ENCODE peak calls at places on chromosomes 5 and 9, in six cellular contexts. P, I, G, S, W and Y are unnamed samples.

GRCh38 chr9:123775885-123776284 is 154.0 kb downstream of the DENND1A start:
- DNase-seq in G (no peak), I (no peak), S (no peak), P (peak), W (no peak), Y (no peak)

GRCh38 chr9:99559776-99560175 is 261.9 kb upstream of the NR4A3 start:
- DNase-seq in G (no peak), S (no peak), I (no peak), W (no peak), P (no peak), Y (no peak)

GRCh38 chr9:89482056-89482784 is 15.7 kb downstream of the SEMA4D start:
- DNase-seq in W (no peak), P (no peak), I (no peak), G (no peak), S (no peak), Y (no peak)

GRCh38 chr5:138964547-138965174 is 89.5 kb upstream of the LRRTM2 start:
- DNase-seq in P (no peak), W (peak), I (no peak), G (no peak), S (no peak), Y (no peak)

GRCh38 chr5:102649731-102650130 is 105.4 kb upstream of the PAM start:
- DNase-seq in P (no peak), I (no peak), W (no peak), G (no peak), S (no peak), Y (no peak)

GRCh38 chr5:112388739-112389138 is 30.3 kb downstream of the EPB41L4A start:
- DNase-seq in S (no peak), I (no peak), W (no peak), P (no peak), G (no peak), Y (no peak)

GRCh38 chr5:1524799-1525623 is 1.3 kb upstream of the LPCAT1 start:
- DNase-seq in W (no peak), I (no peak), P (no peak), G (no peak), S (peak), Y (no peak)

GRCh38 chr5:75052461-75053285 is at the start of gene GCNT4:
- DNase-seq in S (peak), P (peak), W (peak), I (peak), G (peak), Y (peak)

GRCh38 chr5:74633710-74634109 is 6.8 kb downstream of the ENC1 start:
- DNase-seq in S (no peak), W (no peak), I (no peak), G (no peak), P (no peak), Y (no peak)

GRCh38 chr9:120931278-120932085 is 4.9 kb upstream of the TRAF1 start:
- DNase-seq in S (no peak), W (no peak), I (peak), G (peak), P (no peak), Y (peak)

GRCh38 chr9:107933042-107933441 is 443.5 kb upstream of the KLF4 start:
- DNase-seq in G (peak), S (no peak), I (peak), P (no peak), W (no peak), Y (peak)

GRCh38 chr9:90827181-90827866 is 25.7 kb downstream of the SYK start:
- DNase-seq in S (peak), I (no peak), P (no peak), G (peak), W (no peak), Y (no peak)

GRCh38 chr5:19734706-19735240 is 253.2 kb downstream of the CDH18 start:
- DNase-seq in P (peak), W (no peak), I (no peak), G (peak), S (no peak), Y (no peak)

GRCh38 chr5:172775326-172776234 is 4.6 kb upstream of the DUSP1 start:
- DNase-seq in I (peak), G (peak), S (no peak), P (peak), W (no peak), Y (peak)

GRCh38 chr9:115913666-115914065 is 239.9 kb upstream of the PAPPA start:
- DNase-seq in W (no peak), G (no peak), P (no peak), I (peak), S (no peak), Y (peak)

GRCh38 chr5:147616401-147616800 is 106.5 kb upstream of the DPYSL3 start:
- DNase-seq in G (no peak), S (no peak), I (no peak), P (no peak), W (no peak), Y (peak)

GRCh38 chr5:55308254-55308836 is 556 bp downstream of the MTREX start:
- DNase-seq in I (peak), S (no peak), P (peak), W (peak), G (peak), Y (peak)

GRCh38 chr9:80233102-80233843 is 661.5 kb downstream of the TLE4 start:
- DNase-seq in P (peak), I (no peak), W (no peak), G (no peak), S (no peak), Y (no peak)

GRCh38 chr9:73269430-73270101 is 117.9 kb downstream of the ANXA1 start:
- DNase-seq in S (no peak), G (peak), P (peak), W (no peak), I (peak), Y (peak)

GRCh38 chr5:129063483-129064136 is 30.9 kb upstream of the ISOC1 start:
- DNase-seq in I (no peak), W (no peak), P (no peak), S (no peak), G (no peak), Y (no peak)

GRCh38 chr9:121944741-121945191 is 148.3 kb downstream of the TTLL11 start:
- DNase-seq in I (peak), W (no peak), P (no peak), G (peak), S (no peak), Y (peak)

GRCh38 chr9:97076238-97076637 is 37.3 kb upstream of the CTSV start:
- DNase-seq in G (no peak), P (no peak), I (no peak), W (no peak), S (peak), Y (no peak)

GRCh38 chr9:121350993-121351561 is 19.0 kb downstream of the STOM start:
- DNase-seq in S (no peak), W (no peak), I (peak), P (no peak), G (peak), Y (peak)

GRCh38 chr9:120394058-120394669 is 185.8 kb downstream of the CDK5RAP2 start:
- DNase-seq in S (no peak), I (peak), W (no peak), G (no peak), P (no peak), Y (peak)

GRCh38 chr9:95785209-95785608 is 90.3 kb upstream of the ERCC6L2 start:
- DNase-seq in S (peak), I (peak), W (no peak), G (no peak), P (no peak), Y (peak)

GRCh38 chr9:73023025-73023541 is 70.2 kb upstream of the ALDH1A1 start:
- DNase-seq in W (peak), G (peak), I (peak), P (peak), S (peak), Y (peak)

GRCh38 chr9:14258156-14258555 is 55.8 kb downstream of the NFIB start:
- DNase-seq in G (no peak), P (no peak), W (no peak), I (no peak), S (no peak), Y (no peak)

GRCh38 chr5:231661-232060 is 13.5 kb downstream of the SDHA start:
- DNase-seq in G (no peak), P (no peak), S (no peak), W (no peak), I (no peak), Y (no peak)

GRCh38 chr9:123028973-123029372 is 4.5 kb upstream of the GPR21 start:
- DNase-seq in I (no peak), G (no peak), W (no peak), P (no peak), S (no peak), Y (no peak)

GRCh38 chr9:82035332-82035731 is 46.8 kb downstream of the SPATA31D1 start:
- DNase-seq in P (no peak), G (no peak), S (no peak), W (no peak), I (peak), Y (peak)

GRCh38 chr5:124649548-124650501 is 96.6 kb downstream of the ZNF608 start:
- DNase-seq in I (peak), P (no peak), W (no peak), G (peak), S (no peak), Y (peak)

GRCh38 chr9:26748449-26749058 is 144.0 kb downstream of the CAAP1 start:
- DNase-seq in S (no peak), I (no peak), P (no peak), W (no peak), G (no peak), Y (no peak)

GRCh38 chr5:109703827-109704226 is 14.1 kb downstream of the MAN2A1 start:
- DNase-seq in P (no peak), W (no peak), G (peak), S (no peak), I (peak), Y (no peak)

DNA sequence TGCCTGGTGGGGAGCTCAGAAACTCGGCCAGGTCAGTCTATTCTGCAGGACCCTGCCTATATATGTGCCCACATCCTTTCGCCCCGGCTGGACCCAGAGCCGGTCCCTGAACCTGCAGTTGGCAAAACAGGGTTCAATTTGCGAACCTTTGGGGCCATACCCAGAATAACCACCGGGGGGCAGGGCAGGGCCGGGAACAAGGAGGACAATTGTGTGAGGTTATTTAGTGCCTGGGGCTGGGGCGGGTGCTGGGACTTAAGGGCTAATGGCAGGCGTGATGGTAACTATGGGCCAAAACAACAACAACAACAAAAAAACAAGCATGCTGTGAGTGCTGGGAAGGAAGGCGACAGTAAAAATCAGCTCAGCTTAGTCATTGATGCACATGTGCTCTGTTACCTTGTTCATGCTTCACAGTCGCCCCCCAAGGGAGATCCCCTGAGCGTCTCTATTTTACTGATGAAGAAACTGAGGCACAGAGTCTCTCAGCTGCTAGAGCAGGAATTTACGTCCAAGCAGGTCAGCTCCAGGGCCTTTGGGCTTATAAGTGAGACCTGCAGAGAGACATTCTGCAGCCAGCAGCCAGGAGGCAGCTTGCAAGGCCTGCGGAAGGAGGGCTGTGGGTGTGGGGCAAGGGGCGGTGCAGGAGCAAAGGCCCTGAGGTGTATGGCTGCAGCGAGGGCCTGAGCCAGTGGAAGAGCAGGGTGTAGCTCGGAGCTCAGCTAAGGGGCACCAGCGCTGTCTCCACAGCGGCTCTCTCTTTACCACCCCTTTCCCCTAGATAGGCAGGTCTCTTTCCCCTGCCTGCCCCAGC is 106.0 kb downstream of the PHF2 start:
- DNase-seq in G (peak), W (peak), P (peak), I (peak), S (peak), Y (peak)
- H2BK120ac ChIP-seq in G (no peak), W (no peak), P (no peak), I (no peak), S (no peak), Y (no peak)

DNA sequence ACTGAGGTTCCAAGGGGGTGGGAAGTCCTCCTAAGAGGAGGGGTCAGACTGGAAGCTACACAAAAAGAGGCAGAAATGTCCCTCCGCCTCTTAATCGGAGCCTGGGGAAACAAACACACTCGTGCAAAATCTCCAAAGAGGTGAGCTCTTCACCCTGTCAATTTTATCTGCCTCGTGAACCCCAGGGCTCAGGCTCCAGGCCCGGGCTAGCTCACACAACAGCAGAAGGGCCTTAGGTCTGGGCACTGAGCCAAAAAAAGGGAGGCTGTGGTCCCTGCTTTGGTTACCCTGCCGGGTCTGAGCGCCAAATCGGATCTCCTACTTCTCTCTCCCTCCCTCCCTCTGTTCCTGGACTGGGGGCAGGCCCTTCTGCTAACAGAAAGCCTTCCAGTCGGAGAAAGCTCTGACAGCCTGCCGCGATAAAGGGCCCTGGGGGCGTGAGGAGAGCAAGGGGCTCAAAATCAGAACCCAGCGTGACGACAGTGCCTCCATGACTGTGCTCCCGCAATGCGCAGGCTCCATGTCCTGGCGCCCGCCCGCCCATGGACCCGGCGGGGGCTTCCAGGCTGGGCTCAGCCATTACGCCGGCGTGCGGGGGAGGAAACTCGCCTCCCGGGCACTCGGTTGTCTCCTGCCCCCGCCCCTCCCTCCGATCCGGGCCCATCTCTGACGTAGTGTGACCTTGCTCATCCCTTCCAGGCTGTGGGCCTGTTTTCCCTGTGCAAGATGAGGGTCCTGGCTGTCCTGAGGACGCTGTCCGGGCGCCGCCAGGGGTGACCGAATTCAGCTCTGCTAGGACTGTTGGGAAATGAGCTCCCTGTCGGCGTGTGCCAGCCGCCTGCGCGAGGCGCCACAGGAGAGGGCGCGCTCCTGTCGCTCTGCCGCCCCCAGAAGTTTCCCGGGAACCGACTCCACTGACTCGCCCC is 865 bp upstream of the SLC22A4 start:
- DNase-seq in W (peak), G (peak), S (peak), I (peak), P (peak), Y (peak)
- H2BK120ac ChIP-seq in W (peak), G (peak), S (peak), I (peak), P (no peak), Y (peak)

DNA sequence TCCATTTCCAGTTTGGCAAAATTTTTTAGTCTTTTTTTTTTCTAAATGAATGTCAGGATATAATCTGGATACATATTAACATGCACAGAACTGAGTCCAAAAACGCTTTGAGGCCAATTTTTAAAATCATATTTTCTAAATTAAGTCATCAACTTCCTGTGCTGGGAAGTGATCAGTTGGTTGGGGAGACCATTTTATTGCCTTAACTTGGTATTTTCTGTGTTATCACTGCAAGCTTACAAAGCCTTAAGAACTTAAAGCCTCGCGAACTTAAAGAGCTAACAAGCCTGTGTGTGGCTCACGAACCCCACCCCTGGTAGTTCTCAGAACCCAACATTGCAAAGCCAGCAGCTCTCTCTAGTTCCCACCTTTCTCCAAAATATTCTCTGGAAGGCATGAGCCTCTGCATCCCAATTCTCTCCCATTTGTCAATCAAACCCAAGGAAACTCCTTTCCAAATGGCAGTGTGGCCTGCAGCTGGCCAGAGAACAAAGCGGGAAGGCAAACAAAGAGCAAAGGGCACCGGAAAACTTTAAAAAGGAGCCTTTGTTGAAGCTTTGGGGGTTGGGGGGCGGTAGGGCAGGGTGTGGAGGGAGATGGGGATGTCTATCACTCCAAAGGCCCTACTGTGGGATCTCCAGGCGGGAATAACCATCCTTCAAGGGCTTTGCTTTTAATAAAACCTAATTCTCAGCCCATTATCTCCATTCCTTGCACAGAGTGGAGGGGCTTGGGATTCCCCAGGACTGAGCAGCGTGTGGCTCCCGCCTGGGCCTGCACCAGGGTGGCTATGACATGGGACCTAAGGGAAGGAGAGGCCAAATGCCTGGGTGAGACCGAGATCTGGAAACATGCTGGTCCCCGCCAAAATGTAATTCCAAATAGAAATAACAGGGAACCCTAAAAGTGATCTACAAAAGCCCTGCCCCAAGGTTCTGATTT is 65.0 kb downstream of the ROR2 start:
- DNase-seq in S (peak), G (no peak), W (peak), P (peak), I (peak), Y (no peak)
- H2BK120ac ChIP-seq in S (no peak), G (no peak), W (peak), P (no peak), I (peak), Y (no peak)

DNA sequence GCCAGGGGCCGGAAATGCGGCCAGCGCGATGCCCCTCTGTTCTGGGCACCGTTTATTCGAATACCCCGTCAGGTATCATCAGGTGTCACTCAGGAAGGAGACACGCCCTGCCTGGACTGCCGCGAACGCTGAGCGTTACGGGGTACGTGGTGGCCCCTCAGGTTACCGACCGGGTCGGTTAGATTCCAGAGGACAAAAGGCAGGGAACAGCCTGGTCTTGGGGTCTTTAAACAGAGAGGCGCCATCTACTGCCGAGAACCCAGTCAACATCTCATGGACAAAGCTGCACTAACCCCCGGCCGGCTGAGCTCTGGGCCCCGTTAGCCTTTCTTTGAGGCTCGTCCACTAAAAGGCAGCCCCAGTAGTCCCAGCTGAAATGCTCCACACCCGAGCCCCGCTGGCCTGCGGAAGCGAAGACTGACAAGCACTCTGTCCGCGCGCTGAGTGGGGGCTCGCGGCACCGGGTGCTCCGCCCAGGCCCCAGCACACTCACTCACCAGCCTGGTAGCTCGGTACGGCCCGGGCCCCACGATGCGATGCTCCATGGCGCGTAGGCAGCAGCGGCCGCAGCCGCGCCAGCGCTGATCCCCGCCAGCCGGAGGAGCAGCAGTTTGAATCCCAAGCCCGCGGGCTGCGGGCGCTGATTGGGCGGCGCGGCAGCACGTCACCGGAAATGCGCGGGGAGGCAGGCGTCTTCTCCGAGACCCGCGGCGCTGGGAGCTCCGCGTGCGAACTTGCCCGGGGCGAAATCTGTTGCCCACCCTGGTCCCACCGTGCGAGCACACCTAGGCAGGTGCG is at the start of gene DEPDC1B:
- DNase-seq in P (peak), W (peak), S (peak), G (peak), I (peak), Y (peak)
- H2BK120ac ChIP-seq in P (no peak), W (peak), S (no peak), G (peak), I (peak), Y (peak)

DNA sequence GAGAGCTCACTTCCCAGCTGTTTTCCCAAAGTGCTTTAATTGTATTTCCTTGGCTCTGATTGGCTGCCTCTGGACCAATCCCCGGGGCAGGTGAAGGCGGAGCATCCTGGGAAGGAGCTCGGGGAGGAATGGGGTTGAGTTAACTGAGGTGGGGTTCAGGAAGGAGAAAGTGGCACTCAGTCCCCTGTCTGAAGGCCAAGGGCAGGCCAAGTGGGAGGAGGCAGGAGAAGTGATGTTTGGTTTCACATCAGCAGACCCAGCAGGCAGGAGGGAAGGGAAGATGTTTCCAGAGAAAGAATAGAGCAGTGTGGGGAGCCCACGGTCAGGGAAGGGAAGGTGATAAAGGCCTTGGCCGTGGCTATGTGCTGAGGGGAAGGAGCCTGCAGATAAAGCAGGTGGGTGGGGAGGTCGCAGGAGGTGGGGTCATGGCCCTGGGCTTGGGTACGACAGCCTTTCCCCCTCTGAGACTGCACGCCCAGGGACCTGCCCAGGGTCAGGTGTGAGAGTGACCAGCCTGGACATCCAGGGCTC is 3.1 kb downstream of the TSPAN17 start:
- DNase-seq in S (no peak), I (no peak), W (no peak), P (peak), G (no peak), Y (no peak)
- H2BK120ac ChIP-seq in S (no peak), I (no peak), W (no peak), P (no peak), G (no peak), Y (no peak)